ENCODE peak calls at places on chromosomes 11 and 22, in ten cellular contexts. U, V, X, Z, H, C, T, Q, I and O are unnamed samples.

GRCh38 chr11:116736763-116737162 is 36.0 kb downstream of the BUD13 start:
- DNase-seq in V (no peak), H (peak; percentile 9), Z (peak; percentile 56), C (peak; percentile 64), X (peak; percentile 45), U (no peak), T (no peak), Q (no peak), I (no peak), O (no peak)

GRCh38 chr22:34588893-34589545 is 476.9 kb upstream of the ISX start:
- DNase-seq in C (peak; percentile 31), I (no peak), Z (no peak), T (no peak), V (no peak), H (no peak), X (no peak), Q (no peak), U (no peak), O (no peak)

GRCh38 chr11:6468712-6469495 is 4.8 kb downstream of the TRIM3 start:
- DNase-seq in X (peak; percentile 88), U (peak; percentile 76), Q (peak; percentile 72), T (peak; percentile 97), H (peak; percentile 87), V (peak; percentile 76), C (peak; percentile 100), I (peak; percentile 80), Z (peak; percentile 90), O (peak; percentile 97)

GRCh38 chr11:110425751-110426545 is 3.8 kb upstream of the FDX1 start:
- DNase-seq in U (no peak), I (no peak), C (no peak), V (no peak), T (no peak), Z (peak; percentile 58), X (no peak), Q (no peak), H (no peak), O (no peak)

GRCh38 chr11:18191376-18191775 is 18.7 kb downstream of the MRGPRX4 start:
- DNase-seq in T (no peak), Q (no peak), U (no peak), X (no peak), I (no peak), H (no peak), C (no peak), Z (no peak), V (no peak), O (no peak)

GRCh38 chr11:27282141-27282590 is 80.8 kb downstream of the CCDC34 start:
- DNase-seq in T (no peak), H (no peak), Z (no peak), Q (no peak), U (no peak), I (no peak), X (no peak), V (no peak), C (no peak), O (peak; percentile 99)

GRCh38 chr11:113553235-113553634 is 78.0 kb upstream of the DRD2 start:
- DNase-seq in X (no peak), U (no peak), H (no peak), Q (no peak), V (no peak), C (peak; percentile 69), I (no peak), Z (peak; percentile 26), T (no peak), O (no peak)

GRCh38 chr11:105274631-105275030 is 135.1 kb upstream of the CARD18 start:
- DNase-seq in I (no peak), T (no peak), U (no peak), V (no peak), C (no peak), X (no peak), Z (no peak), Q (no peak), H (no peak), O (no peak)

GRCh38 chr11:127369301-127369968 is 368.9 kb upstream of the KIRREL3 start:
- DNase-seq in X (no peak), T (no peak), I (no peak), Z (no peak), H (no peak), V (no peak), C (no peak), Q (no peak), U (no peak), O (no peak)

GRCh38 chr11:130455493-130456127 is 7.2 kb downstream of the ADAMTS15 start:
- DNase-seq in V (peak; percentile 29), X (no peak), C (no peak), I (peak; percentile 49), H (no peak), Z (no peak), T (no peak), Q (no peak), U (no peak), O (no peak)

GRCh38 chr22:38835888-38836301 is 7.9 kb downstream of the NPTXR start:
- DNase-seq in C (peak; percentile 19), V (no peak), U (no peak), Z (no peak), X (no peak), H (no peak), T (no peak), Q (no peak), I (no peak), O (no peak)

GRCh38 chr22:43397766-43398165 is 14.0 kb upstream of the MPPED1 start:
- DNase-seq in U (no peak), I (no peak), Z (no peak), V (no peak), Q (no peak), C (no peak), H (peak; percentile 65), T (no peak), X (no peak), O (no peak)

GRCh38 chr11:129999407-129999806 is 3.2 kb downstream of the PRDM10 start:
- DNase-seq in Q (no peak), Z (no peak), H (no peak), X (no peak), C (no peak), I (no peak), V (no peak), U (no peak), T (no peak), O (no peak)

GRCh38 chr11:134893810-134894685 is 482.0 kb upstream of the B3GAT1 start:
- DNase-seq in C (no peak), U (no peak), I (no peak), T (no peak), X (no peak), V (no peak), Q (no peak), H (no peak), Z (no peak), O (no peak)

GRCh38 chr22:19823638-19824196 is 31.0 kb downstream of the GNB1L start:
- DNase-seq in I (peak; percentile 14), Q (no peak), U (no peak), T (no peak), V (no peak), H (no peak), Z (no peak), X (peak; percentile 43), C (no peak), O (no peak)

GRCh38 chr22:19823191-19823590 is 31.5 kb downstream of the GNB1L start:
- DNase-seq in Q (no peak), C (no peak), U (no peak), Z (no peak), X (peak; percentile 43), T (peak; percentile 27), I (peak; percentile 17), H (no peak), V (no peak), O (no peak)

GRCh38 chr22:19825904-19826618 is 28.6 kb downstream of the GNB1L start:
- DNase-seq in X (no peak), C (no peak), T (no peak), U (no peak), Z (no peak), H (no peak), V (no peak), Q (no peak), I (peak; percentile 24), O (no peak)

GRCh38 chr22:19825016-19825339 is 29.7 kb downstream of the GNB1L start:
- DNase-seq in Q (no peak), H (no peak), Z (no peak), C (no peak), V (no peak), I (peak; percentile 5), X (peak; percentile 42), T (no peak), U (no peak), O (no peak)

GRCh38 chr22:19824197-19825015 is 30.3 kb downstream of the GNB1L start:
- DNase-seq in H (no peak), Q (no peak), Z (no peak), I (peak; percentile 11), C (no peak), X (peak; percentile 47), T (no peak), V (no peak), U (no peak), O (no peak)
- TF ChIP-seq POLR2AphosphoS5 in H (no peak), Q (no peak), Z (no peak), I (no peak), C (no peak), X (no peak), T (no peak), V (no peak), U (no peak), O (no peak)

GRCh38 chr11:117814204-117814765 is 10.3 kb downstream of the FXYD2 start:
- DNase-seq in X (no peak), U (no peak), V (no peak), I (no peak), Z (no peak), Q (no peak), H (no peak), T (no peak), C (no peak), O (no peak)
- H3K27ac ChIP-seq in X (no peak overlapping the region), U (no peak overlapping the region), V (peak overlapping the region; percentile 75), I (no peak overlapping the region), Z (no peak overlapping the region), Q (peak overlapping the region; percentile 87), H (peak overlapping the region; percentile 91), T (no peak overlapping the region), C (no peak overlapping the region), O (no peak overlapping the region)

DNA sequence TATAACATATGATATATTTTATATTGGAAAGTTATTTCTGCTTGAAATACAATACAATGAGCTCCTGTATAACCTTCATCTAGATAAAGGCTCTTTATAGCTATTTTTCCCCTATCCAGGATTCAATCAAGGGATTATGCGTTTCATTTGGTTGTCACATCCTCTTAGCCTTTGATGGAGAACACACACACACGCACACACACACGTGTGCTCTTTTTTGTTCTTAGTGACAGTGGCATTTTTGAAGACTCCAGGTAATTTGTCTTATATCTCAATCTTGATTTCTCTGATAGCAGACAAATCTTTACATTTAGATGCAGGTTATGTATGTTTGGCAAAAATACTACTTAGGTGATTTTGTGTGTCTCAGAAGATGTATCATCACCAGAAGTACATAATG is 144.2 kb upstream of the CEP126 start:
- DNase-seq in X (no peak), H (no peak), I (no peak), U (no peak), C (no peak), Q (no peak), T (no peak), Z (no peak), V (no peak), O (no peak)
- TF ChIP-seq POLR2AphosphoS5 in X (no peak), H (no peak), I (no peak), U (no peak), C (no peak), Q (no peak), T (no peak), Z (no peak), V (no peak), O (no peak)

DNA sequence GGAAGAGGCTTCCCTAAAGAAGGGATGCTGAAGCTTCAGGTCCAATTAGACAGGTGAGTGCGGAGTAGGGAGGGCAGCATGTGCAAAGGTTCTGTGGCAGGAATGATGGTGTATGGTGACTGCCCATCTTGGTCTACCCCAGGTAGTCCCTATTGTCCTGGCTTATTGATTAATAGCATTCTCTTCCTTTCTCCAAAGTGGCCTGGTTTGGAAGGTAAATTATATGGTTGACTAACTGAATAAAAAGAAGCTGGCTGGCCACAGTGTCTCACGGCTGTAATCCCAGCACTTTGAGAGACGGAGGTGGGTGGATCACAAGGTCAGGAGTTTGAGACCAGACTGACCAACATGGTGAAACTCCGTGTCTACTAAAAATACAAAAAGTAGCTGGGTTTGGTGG is 230.5 kb downstream of the MIAT start:
- DNase-seq in U (no peak), Q (no peak), H (no peak), X (peak; percentile 14), T (no peak), Z (no peak), C (no peak), V (no peak), I (no peak), O (no peak)
- H3K27ac ChIP-seq in U (no peak overlapping the region), Q (no peak overlapping the region), H (no peak overlapping the region), X (no peak overlapping the region), T (no peak overlapping the region), Z (no peak overlapping the region), C (no peak overlapping the region), V (no peak overlapping the region), I (no peak overlapping the region), O (no peak overlapping the region)